ENCODE peak calls at places on chromosomes 16 and 17, in four cellular contexts. L is naive thymus-derived CD4-positive, alpha-beta T cell; H is heart right ventricle; U is stomach. A is an unnamed sample. For H3K36me3, the result is how much of the 10 kb centered on the place peaks cover.

GRCh38 chr16:69870761-69871160 is 80.4 kb upstream of the CLEC18A start:
- DNase-seq in L (no peak), H (no peak), U (no peak), A (no peak)

GRCh38 chr16:72985148-72985882 is 62.6 kb downstream of the ZFHX3 start:
- DNase-seq in L (no peak), H (peak), U (no peak), A (peak)

GRCh38 chr17:81393684-81394376 is 1.4 kb upstream of the BAHCC1 start:
- DNase-seq in L (no peak), H (peak), U (peak), A (peak)

GRCh38 chr17:67386965-67387551 is 10.0 kb downstream of the PITPNC1 start:
- DNase-seq in L (no peak), H (peak), U (peak), A (no peak)

GRCh38 chr16:29316673-29317237 is 89.8 kb downstream of the NPIPB11 start:
- DNase-seq in L (no peak), H (no peak), U (no peak), A (no peak)

GRCh38 chr17:7014995-7015586 is 2.7 kb downstream of the RNASEK start:
- DNase-seq in L (peak), H (no peak), U (no peak), A (peak)

GRCh38 chr17:8292639-8293395 is 2.4 kb downstream of the SLC25A35 start:
- DNase-seq in L (no peak), H (no peak), U (no peak), A (no peak)

GRCh38 chr17:58527949-58528348 is 13.5 kb upstream of the MTMR4 start:
- DNase-seq in L (no peak), H (no peak), U (no peak), A (peak)

GRCh38 chr17:69141802-69142472 is at the start of gene ABCA6:
- DNase-seq in L (no peak), H (no peak), U (no peak), A (no peak)

GRCh38 chr16:23694707-23695373 is 16.2 kb downstream of the PLK1 start:
- DNase-seq in L (no peak), H (no peak), U (no peak), A (peak)

GRCh38 chr17:29322363-29322762 is 28.4 kb upstream of the NUFIP2 start:
- DNase-seq in L (no peak), H (no peak), U (no peak), A (no peak)

GRCh38 chr16:3152273-3153076 is 17.6 kb downstream of the ZNF213 start:
- DNase-seq in L (peak), H (peak), U (peak), A (peak)

GRCh38 chr16:16025214-16025968 is 76.0 kb downstream of the ABCC1 start:
- DNase-seq in L (peak), H (no peak), U (no peak), A (no peak)

GRCh38 chr17:75557852-75558665 is 29.5 kb upstream of the MYO15B start:
- DNase-seq in L (no peak), H (no peak), U (no peak), A (no peak)

GRCh38 chr16:50908468-50908867 is 166.6 kb downstream of the CYLD start:
- DNase-seq in L (no peak), H (no peak), U (no peak), A (no peak)

GRCh38 chr17:82900741-82901140 is 60.9 kb upstream of the ZNF750 start:
- DNase-seq in L (no peak), H (no peak), U (no peak), A (no peak)

GRCh38 chr16:8588703-8589292 is 1.5 kb downstream of the TMEM114 start:
- DNase-seq in L (no peak), H (no peak), U (no peak), A (no peak)

GRCh38 chr17:28227278-28228108 is 91.5 kb upstream of the TMEM97 start:
- DNase-seq in L (no peak), H (peak), U (peak), A (peak)

GRCh38 chr17:29042679-29043538 is at the start of gene PIPOX:
- DNase-seq in L (no peak), H (peak), U (no peak), A (peak)

GRCh38 chr16:8808009-8808408 is 10.4 kb downstream of the PMM2 start:
- DNase-seq in L (no peak), H (no peak), U (no peak), A (no peak)

GRCh38 chr16:72858611-72859493 is 189.1 kb downstream of the ZFHX3 start:
- DNase-seq in L (no peak), H (no peak), U (no peak), A (no peak)

GRCh38 chr17:75875940-75876189 is 2.5 kb downstream of the TRIM47 start:
- DNase-seq in L (no peak), H (peak), U (no peak), A (no peak)

GRCh38 chr16:31064882-31065461 is 9.1 kb downstream of the ZNF668 start:
- DNase-seq in L (no peak), H (peak), U (no peak), A (peak)

GRCh38 chr16:71263581-71263980 is 25.6 kb downstream of the CMTR2 start:
- DNase-seq in L (no peak), H (no peak), U (no peak), A (no peak)

GRCh38 chr17:27529230-27529796 is 73.1 kb downstream of the KSR1 start:
- DNase-seq in L (no peak), H (no peak), U (no peak), A (no peak)

GRCh38 chr17:66633322-66633965 is 201.5 kb upstream of the CACNG5 start:
- DNase-seq in L (peak), H (no peak), U (no peak), A (no peak)

GRCh38 chr17:9810100-9810949 is 11.6 kb downstream of the GSG1L2 start:
- DNase-seq in L (no peak), H (no peak), U (no peak), A (no peak)

GRCh38 chr17:55845385-55845784 is 94.5 kb downstream of the PCTP start:
- DNase-seq in L (no peak), H (peak), U (peak), A (peak)

GRCh38 chr16:84069540-84069939 is 26.9 kb upstream of the SLC38A8 start:
- DNase-seq in L (no peak), H (no peak), U (no peak), A (no peak)
- H3K36me3 ChIP-seq in L (half or more), H (half or more), U (half or more), A (half or more)

DNA sequence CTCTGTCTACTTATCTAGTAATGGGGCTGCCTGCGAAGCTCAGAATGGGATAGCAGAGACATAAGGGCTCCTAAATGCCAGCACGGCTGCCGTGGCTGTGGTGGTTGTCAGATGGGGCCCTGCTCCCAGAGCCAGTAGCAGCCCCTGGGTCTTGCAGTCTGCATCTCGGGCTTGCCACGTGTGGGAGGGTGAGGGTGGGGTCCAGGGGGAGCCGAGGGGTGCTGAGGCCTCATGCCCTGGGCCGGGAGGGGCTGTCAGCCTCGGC is 88.8 kb upstream of the GSE1 start:
- DNase-seq in L (no peak), H (no peak), U (no peak), A (no peak)
- H3K36me3 ChIP-seq in L (under half), H (under half), U (under half), A (under half)

GRCh38 chr17:62083651-62084050 is 18.6 kb upstream of the MED13 start:
- DNase-seq in L (no peak), H (no peak), U (no peak), A (no peak)
- H3K36me3 ChIP-seq in L (under half), H (under half), U (under half), A (under half)

GRCh38 chr17:64503821-64504768 is 2.0 kb downstream of the DDX5 start:
- DNase-seq in L (no peak), H (no peak), U (no peak), A (no peak)

GRCh38 chr17:64506201-64506575 is at the start of gene DDX5:
- DNase-seq in L (peak), H (peak), U (peak), A (peak)

GRCh38 chr17:64504769-64505319 is 1.2 kb downstream of the DDX5 start:
- DNase-seq in L (no peak), H (no peak), U (no peak), A (no peak)

GRCh38 chr17:64506576-64507417 is at the start of gene CEP95:
- DNase-seq in L (peak), H (peak), U (peak), A (peak)

DNA sequence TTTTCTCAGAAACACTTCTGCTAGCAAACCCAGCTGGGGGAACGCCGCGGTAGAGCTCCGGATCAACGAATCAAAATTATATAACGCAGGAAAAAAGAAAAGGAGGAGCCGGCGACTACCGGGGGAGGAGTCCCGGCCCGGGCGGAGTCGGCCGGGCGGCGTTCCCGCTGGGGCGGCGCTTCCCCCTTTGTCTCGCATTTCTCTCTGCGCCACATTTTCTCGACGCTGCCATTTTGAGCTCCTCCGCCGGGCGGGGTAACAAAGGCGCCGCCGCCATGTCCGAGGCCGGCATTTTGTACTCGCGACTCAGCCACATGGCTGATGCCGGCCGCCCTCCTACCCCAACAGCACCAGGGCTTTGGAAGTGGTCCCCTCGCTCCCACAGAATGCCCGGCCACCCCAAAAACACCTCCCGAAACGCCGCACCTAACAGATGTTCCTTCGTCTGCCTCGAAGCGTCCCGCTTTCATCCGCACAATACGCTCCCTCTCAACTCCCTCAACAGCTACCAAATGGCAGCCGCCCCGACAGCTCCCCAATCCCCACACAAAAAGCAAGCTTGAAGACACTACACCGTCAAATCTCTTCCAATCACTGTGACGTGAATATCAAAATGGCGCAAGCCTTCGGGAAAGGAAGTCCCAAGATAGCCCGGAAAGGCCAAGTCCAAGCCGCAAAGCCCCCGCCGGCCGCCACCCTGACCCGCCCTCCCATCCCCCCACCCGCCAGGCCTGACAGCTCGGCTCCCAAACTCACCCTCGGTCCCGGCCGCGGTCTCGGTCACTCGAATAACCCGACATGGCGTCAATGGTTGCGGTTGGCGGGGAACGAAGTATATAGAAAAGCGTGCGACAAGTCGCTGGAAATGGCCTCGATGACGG is 529 bp downstream of the DDX5 start:
- DNase-seq in L (peak), H (peak), U (peak), A (peak)
- H3K36me3 ChIP-seq in L (under half), H (under half), U (half or more), A (under half)

GRCh38 chr16:89113152-89113547 is 19.5 kb downstream of the ACSF3 start:
- DNase-seq in L (no peak), H (no peak), U (no peak), A (no peak)
- H3K36me3 ChIP-seq in L (under half), H (under half), U (half or more), A (half or more)

DNA sequence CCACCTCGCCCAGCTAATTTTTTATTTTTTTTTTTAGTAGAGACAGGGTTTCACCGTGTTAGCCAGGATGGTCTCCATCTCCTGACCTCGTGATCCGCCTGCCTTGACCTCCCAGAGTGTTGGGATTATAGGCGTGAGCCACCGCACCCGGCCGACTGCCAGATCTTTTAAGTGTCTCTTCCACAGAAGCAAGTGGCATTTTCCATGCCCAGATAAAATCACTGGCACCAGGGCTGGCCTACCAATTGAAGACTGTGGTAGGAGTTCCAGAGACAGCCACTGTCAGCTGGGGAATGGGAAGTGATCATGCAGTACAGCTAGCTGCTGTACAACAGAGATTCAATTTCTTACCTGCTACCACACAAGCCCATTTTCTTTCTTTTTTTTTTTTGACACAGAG is 17.9 kb downstream of the CNP start:
- DNase-seq in L (no peak), H (no peak), U (no peak), A (no peak)
- H3K36me3 ChIP-seq in L (under half), H (half or more), U (half or more), A (half or more)

GRCh38 chr16:11757671-11758545 is 15.3 kb upstream of the TXNDC11 start:
- DNase-seq in L (no peak), H (no peak), U (no peak), A (peak)

GRCh38 chr16:11755022-11755760 is 12.5 kb upstream of the TXNDC11 start:
- DNase-seq in L (no peak), H (no peak), U (no peak), A (no peak)

GRCh38 chr16:11759997-11760396 is 17.3 kb upstream of the TXNDC11 start:
- DNase-seq in L (no peak), H (no peak), U (no peak), A (no peak)

GRCh38 chr16:11762431-11762830 is 19.8 kb upstream of the TXNDC11 start:
- DNase-seq in L (no peak), H (no peak), U (no peak), A (no peak)

DNA sequence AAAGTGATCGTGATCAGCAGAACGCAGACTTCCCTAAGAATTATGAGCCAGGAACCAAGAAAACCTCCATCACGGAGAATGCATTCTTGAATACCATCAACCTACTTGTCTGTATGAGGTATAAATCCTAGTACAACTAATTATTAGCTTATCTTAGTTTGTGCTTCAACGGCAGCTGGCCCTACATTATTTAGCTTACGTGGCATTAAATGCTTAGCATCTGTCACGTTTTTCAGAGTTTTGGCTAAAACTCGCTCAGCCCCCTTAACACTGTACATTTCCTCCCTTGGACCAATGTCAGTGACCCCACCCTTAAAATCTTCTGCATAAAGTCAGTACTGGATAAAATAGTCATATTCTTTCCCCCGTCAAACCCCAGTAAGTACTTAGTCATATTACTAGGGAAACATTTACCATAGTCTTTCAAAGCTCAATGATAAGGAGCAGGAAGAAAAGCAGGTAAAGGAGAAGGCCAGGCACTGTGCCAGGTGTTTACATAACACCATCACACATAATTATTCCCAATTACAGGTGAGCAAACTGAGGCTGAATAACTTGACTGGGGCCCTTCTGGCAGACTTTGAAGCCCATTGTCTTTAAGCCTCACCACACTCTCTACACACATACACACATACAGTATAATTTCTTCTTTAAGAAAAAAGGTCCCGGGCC is 16.6 kb upstream of the TXNDC11 start:
- DNase-seq in L (no peak), H (no peak), U (peak), A (peak)
- H3K36me3 ChIP-seq in L (under half), H (half or more), U (half or more), A (half or more)

GRCh38 chr17:44178133-44178532 is 7.6 kb downstream of the ASB16 start:
- DNase-seq in L (no peak), H (no peak), U (no peak), A (no peak)
- H3K36me3 ChIP-seq in L (under half), H (under half), U (half or more), A (under half)

A was measured in adrenal gland.